ENCODE peak calls at places on chromosomes 4 and X, in six cellular contexts. K is Caco-2, J is keratinocyte, G is right atrium auricular region, R is BJ, B is heart left ventricle. D is an unnamed sample. For H3K36me3, the result is how much of the 10 kb centered on the place peaks cover.

GRCh38 chrX:136797787-136798186 is 17.1 kb upstream of the ARHGEF6 start:
- DNase-seq in K (no peak), J (no peak), G (no peak), R (no peak), B (no peak), D (no peak)

GRCh38 chr4:123896446-123897071 is 500.0 kb downstream of the SPRY1 start:
- DNase-seq in K (no peak), J (no peak), G (no peak), R (no peak), B (no peak), D (no peak)

GRCh38 chrX:65587616-65588526 is 53.3 kb upstream of the LAS1L start:
- DNase-seq in K (no peak), J (no peak), G (peak), R (no peak), B (peak), D (peak)

GRCh38 chr4:118173956-118174355 is 139.7 kb downstream of the NDST3 start:
- DNase-seq in K (no peak), J (no peak), G (no peak), R (peak), B (no peak), D (no peak)

GRCh38 chrX:103730147-103730546 is 19.4 kb downstream of the TMEM31 start:
- DNase-seq in K (no peak), J (no peak), G (no peak), R (no peak), B (no peak), D (no peak)

GRCh38 chrX:16573781-16574180 is 76.2 kb upstream of the S100G start:
- DNase-seq in K (no peak), J (no peak), G (no peak), R (no peak), B (no peak), D (no peak)

GRCh38 chr4:74284074-74284473 is 24.2 kb upstream of the EPGN start:
- DNase-seq in K (no peak), J (no peak), G (no peak), R (peak), B (no peak), D (no peak)

GRCh38 chrX:25156323-25156722 is 140.6 kb upstream of the ARX start:
- DNase-seq in K (no peak), J (no peak), G (no peak), R (peak), B (no peak), D (no peak)

GRCh38 chrX:22164770-22165388 is 107.8 kb upstream of the CBLL2 start:
- DNase-seq in K (no peak), J (no peak), G (no peak), R (no peak), B (no peak), D (no peak)

GRCh38 chrX:69748055-69748454 is 132.1 kb downstream of the EDA start:
- DNase-seq in K (no peak), J (no peak), G (no peak), R (no peak), B (no peak), D (no peak)

GRCh38 chr4:154045086-154045485 is 256.2 kb upstream of the SFRP2 start:
- DNase-seq in K (no peak), J (no peak), G (no peak), R (no peak), B (no peak), D (no peak)

GRCh38 chr4:132218406-132218805 is 930.7 kb upstream of the PCDH10 start:
- DNase-seq in K (no peak), J (no peak), G (no peak), R (no peak), B (no peak), D (no peak)

GRCh38 chr4:153704522-153704921 is 20.4 kb downstream of the TLR2 start:
- DNase-seq in K (no peak), J (no peak), G (no peak), R (no peak), B (no peak), D (no peak)

GRCh38 chrX:134990475-134991473 is at the start of gene SMIM10:
- DNase-seq in K (peak), J (no peak), G (peak), R (no peak), B (peak), D (peak)

GRCh38 chr4:86307432-86307831 is 52.4 kb downstream of the MAPK10 start:
- DNase-seq in K (no peak), J (no peak), G (no peak), R (no peak), B (no peak), D (no peak)

GRCh38 chrX:122739770-122740169 is 444.3 kb upstream of the GRIA3 start:
- DNase-seq in K (no peak), J (no peak), G (no peak), R (no peak), B (no peak), D (no peak)

GRCh38 chr4:189022441-189023035 is 883.3 kb downstream of the TRIML1 start:
- DNase-seq in K (no peak), J (no peak), G (no peak), R (peak), B (no peak), D (no peak)

GRCh38 chr4:77819409-77819835 is 254 bp upstream of the CNOT6L start:
- DNase-seq in K (no peak), J (no peak), G (no peak), R (no peak), B (no peak), D (peak)

GRCh38 chr4:137703225-137703624 is 170.9 kb upstream of the PCDH18 start:
- DNase-seq in K (no peak), J (no peak), G (no peak), R (no peak), B (no peak), D (no peak)

GRCh38 chr4:2875556-2875955 is 31.9 kb downstream of the ADD1 start:
- DNase-seq in K (no peak), J (no peak), G (no peak), R (no peak), B (no peak), D (no peak)

GRCh38 chr4:98524271-98524670 is 134.1 kb downstream of the TSPAN5 start:
- DNase-seq in K (no peak), J (no peak), G (no peak), R (no peak), B (no peak), D (no peak)

GRCh38 chr4:108484187-108484586 is 136.2 kb upstream of the RPL34 start:
- DNase-seq in K (no peak), J (no peak), G (no peak), R (no peak), B (no peak), D (no peak)

GRCh38 chr4:109046549-109047171 is 255.8 kb downstream of the COL25A1 start:
- DNase-seq in K (no peak), J (no peak), G (no peak), R (no peak), B (no peak), D (no peak)

GRCh38 chr4:48944659-48945290 is 38.2 kb upstream of the OCIAD2 start:
- DNase-seq in K (no peak), J (no peak), G (no peak), R (no peak), B (no peak), D (peak)
- TF ChIP-seq CTCF in K (peak), J (peak), G (no peak), R (peak), B (no peak), D (no peak)

GRCh38 chr4:102580463-102580842 is 79.3 kb downstream of the NFKB1 start:
- DNase-seq in K (no peak), J (no peak), G (no peak), R (no peak), B (no peak), D (no peak)
- H3K36me3 ChIP-seq in K (under half), J (under half), G (under half), R (under half), B (under half), D (under half)

DNA sequence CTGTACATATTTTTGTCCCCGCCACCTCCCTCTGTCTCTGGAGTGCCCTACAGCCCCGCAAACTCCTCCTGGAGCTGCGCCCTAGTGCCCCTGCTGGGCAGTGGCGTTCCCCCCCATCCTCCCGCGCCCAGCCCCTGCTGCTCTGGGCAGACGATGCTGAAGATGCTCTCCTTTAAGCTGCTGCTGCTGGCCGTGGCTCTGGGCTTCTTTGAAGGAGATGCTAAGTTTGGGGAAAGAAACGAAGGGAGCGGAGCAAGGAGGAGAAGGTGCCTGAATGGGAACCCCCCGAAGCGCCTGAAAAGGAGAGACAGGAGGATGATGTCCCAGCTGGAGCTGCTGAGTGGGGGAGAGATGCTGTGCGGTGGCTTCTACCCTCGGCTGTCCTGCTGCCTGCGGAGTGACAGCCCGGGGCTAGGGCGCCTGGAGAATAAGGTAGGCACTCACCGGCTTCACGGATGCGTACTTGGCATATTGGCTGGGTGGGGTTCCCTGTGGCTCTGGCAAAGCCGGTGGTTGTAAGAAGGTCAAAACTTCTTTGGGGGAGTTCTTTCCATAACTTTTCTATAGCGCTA is 653 bp downstream of the HHIP start:
- DNase-seq in K (no peak), J (no peak), G (no peak), R (no peak), B (no peak), D (peak)
- TF ChIP-seq CTCF in K (no peak), J (peak), G (no peak), R (peak), B (no peak), D (no peak)

GRCh38 chrX:147935156-147935758 is 23.5 kb downstream of the FMR1 start:
- DNase-seq in K (no peak), J (no peak), G (no peak), R (no peak), B (no peak), D (no peak)
- H3K36me3 ChIP-seq in K (under half), J (under half), G (under half), R (under half), B (under half), D (under half)

GRCh38 chr4:152684007-152684406 is 4.2 kb upstream of the TMEM154 start:
- DNase-seq in K (no peak), J (no peak), G (no peak), R (no peak), B (peak), D (no peak)
- TF ChIP-seq CTCF in K (no peak), J (no peak), G (no peak), R (no peak), B (no peak), D (no peak)

DNA sequence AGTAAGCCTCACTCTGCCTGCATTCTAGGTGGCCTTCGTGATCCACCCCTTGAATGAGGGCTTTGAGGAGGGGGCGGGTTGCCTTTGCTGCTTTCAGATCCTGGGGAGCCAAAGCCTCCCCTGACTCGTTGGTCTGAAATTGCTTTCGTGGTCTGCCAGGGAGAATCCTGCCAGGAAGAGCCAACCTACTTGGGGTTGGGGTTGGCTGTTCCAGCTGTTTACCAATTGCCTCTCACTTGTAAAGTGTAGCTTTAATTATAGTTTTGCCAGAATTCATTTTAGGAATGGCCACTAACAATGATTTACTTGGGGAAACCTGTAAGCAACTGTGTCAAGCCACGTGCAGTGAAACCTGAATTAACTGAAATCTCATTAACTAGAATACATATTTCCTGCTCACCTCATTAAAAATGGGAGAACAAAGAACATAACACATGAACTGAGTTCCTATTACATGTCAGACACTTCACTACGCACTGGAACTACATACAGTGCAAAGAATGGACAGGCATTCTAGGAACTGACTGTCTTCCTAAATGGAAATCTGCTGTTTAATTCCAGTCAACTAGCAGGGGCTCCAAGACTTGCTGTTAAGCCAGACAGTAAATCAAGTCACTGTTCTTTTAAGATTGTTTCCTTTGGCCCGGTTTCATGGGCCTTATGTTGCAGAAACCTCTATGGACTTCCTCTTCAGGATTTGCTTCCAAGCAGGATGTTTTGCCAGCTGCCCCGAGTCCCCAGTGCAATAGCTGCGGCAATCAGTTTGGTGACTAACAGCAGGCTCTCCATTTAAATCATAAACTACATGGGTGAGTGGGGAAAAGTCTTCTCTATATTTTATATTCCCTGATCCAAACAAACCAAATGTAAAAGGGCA is 16.4 kb upstream of the NKRF start:
- DNase-seq in K (no peak), J (no peak), G (no peak), R (no peak), B (peak), D (no peak)
- H3K36me3 ChIP-seq in K (under half), J (under half), G (under half), R (under half), B (under half), D (under half)

GRCh38 chr4:67674098-67674497 is 26.9 kb downstream of the UBA6 start:
- DNase-seq in K (no peak), J (no peak), G (no peak), R (no peak), B (no peak), D (no peak)
- TF ChIP-seq CTCF in K (no peak), J (no peak), G (no peak), R (no peak), B (no peak), D (no peak)

GRCh38 chr4:13635281-13635799 is 7.8 kb upstream of the BOD1L1 start:
- DNase-seq in K (no peak), J (no peak), G (no peak), R (no peak), B (no peak), D (no peak)
- H3K36me3 ChIP-seq in K (under half), J (under half), G (under half), R (under half), B (under half), D (under half)

DNA sequence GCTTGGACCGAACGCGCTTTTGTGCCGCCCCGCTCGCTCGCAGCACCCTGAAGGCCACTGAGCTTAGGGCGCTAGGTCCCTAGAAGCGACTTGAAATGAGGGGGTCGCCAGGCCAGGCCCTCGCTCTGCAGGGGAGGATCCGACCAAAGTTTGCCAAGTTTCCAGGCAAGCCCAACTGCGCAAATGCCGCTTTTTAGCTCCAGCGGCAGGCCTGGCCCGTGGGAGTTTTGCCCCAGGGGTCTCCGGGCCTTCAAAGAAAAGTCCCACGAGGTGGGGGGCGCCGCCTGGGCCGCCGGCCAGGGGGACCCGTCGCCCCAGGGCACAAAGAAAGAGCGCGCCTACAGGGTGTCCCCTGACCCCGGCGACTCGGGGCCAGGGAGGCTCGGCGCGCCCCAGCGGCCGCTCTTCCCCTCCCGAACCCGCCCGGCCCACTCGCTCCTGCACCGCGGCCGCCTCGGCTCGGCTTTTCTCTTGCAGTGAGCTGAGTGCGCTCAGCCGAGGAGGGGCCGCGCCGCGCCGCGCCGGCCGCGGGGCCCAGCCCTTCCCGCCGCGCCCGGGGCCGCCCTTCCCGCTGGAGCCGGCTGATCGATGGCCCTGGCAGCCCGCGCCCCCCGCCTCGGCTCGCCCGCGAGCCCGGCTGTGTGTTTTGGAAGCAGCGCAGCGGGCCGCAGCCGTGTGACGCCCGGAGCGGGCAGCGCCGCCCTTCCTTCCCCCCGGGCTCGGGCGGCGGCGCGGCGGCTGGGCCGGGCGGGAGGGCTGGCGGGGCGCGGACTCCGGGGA is 788 bp upstream of the KLF3 start:
- DNase-seq in K (no peak), J (no peak), G (no peak), R (peak), B (no peak), D (peak)
- TF ChIP-seq CTCF in K (no peak), J (no peak), G (no peak), R (no peak), B (no peak), D (no peak)

DNA sequence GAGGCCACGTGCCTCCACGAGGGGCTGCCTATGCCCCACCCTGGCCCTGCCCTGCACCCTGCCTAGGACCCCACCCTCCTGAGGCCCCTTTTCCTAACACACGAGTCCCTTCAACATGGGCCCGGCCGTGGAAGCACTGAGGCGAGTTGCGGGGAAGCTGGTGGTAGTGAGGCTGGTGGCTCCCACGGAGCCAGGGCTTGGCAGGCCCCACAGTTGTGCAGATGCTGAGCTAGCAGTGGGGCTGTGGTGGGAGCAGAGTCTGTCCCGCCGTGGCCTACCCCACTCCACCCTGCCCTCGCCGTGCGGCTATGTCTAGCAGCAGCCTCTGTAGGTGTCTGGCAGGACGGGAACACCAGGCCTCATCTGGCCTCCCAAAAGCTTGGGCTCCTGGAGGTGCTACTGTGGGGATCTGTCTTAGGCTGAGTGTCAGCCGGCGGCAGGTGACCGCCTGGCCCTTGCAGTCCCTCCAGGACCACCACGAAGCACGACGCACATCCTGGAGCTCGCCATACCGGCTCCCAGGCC is 18.8 kb downstream of the TACC3 start:
- DNase-seq in K (no peak), J (no peak), G (no peak), R (no peak), B (no peak), D (no peak)
- H3K36me3 ChIP-seq in K (under half), J (under half), G (under half), R (under half), B (under half), D (under half)

D was measured in mucosa of descending colon.